ENCODE peak calls at places on chromosomes 5 and 9, in nine cellular contexts. One of them, this sample, is unnamed.

GRCh38 chr5:90161399-90161798 is 248.2 kb downstream of the CETN3 start:
- DNase-seq in astrocyte of the spinal cord: peak; percentile 35
- DNase-seq in MM.1S: no peak
- DNase-seq in dorsolateral prefrontal cortex: no peak
- DNase-seq in cardiac fibroblast: peak; percentile 68
- DNase-seq in adrenal gland: peak; percentile 80
- DNase-seq in AG04449: no peak
- DNase-seq in HFFc6: no peak
- DNase-seq in HepG2: peak; percentile 18
- DNase-seq in this sample: no peak

GRCh38 chr9:78714591-78714990 is 417.7 kb downstream of the PSAT1 start:
- DNase-seq in astrocyte of the spinal cord: peak; percentile 48
- DNase-seq in MM.1S: no peak
- DNase-seq in dorsolateral prefrontal cortex: no peak
- DNase-seq in cardiac fibroblast: peak; percentile 70
- DNase-seq in adrenal gland: no peak
- DNase-seq in AG04449: peak; percentile 67
- DNase-seq in HFFc6: peak; percentile 94
- DNase-seq in HepG2: no peak
- DNase-seq in this sample: no peak

GRCh38 chr5:171316258-171317121 is 7.4 kb downstream of the TLX3 start:
- DNase-seq in astrocyte of the spinal cord: peak; percentile 26
- DNase-seq in MM.1S: no peak
- DNase-seq in dorsolateral prefrontal cortex: no peak
- DNase-seq in cardiac fibroblast: no peak
- DNase-seq in adrenal gland: no peak
- DNase-seq in AG04449: no peak
- DNase-seq in HFFc6: no peak
- DNase-seq in HepG2: no peak
- DNase-seq in this sample: no peak

GRCh38 chr5:150429410-150429873 is 16.7 kb upstream of the CD74 start:
- DNase-seq in astrocyte of the spinal cord: no peak
- DNase-seq in MM.1S: no peak
- DNase-seq in dorsolateral prefrontal cortex: no peak
- DNase-seq in cardiac fibroblast: no peak
- DNase-seq in adrenal gland: no peak
- DNase-seq in AG04449: no peak
- DNase-seq in HFFc6: no peak
- DNase-seq in HepG2: no peak
- DNase-seq in this sample: no peak

GRCh38 chr9:26243722-26244121 is 565.5 kb upstream of the TUSC1 start:
- DNase-seq in astrocyte of the spinal cord: peak; percentile 50
- DNase-seq in MM.1S: no peak
- DNase-seq in dorsolateral prefrontal cortex: no peak
- DNase-seq in cardiac fibroblast: peak; percentile 46
- DNase-seq in adrenal gland: no peak
- DNase-seq in AG04449: no peak
- DNase-seq in HFFc6: peak; percentile 69
- DNase-seq in HepG2: no peak
- DNase-seq in this sample: no peak

GRCh38 chr5:930853-931252 is 38.2 kb downstream of the TRIP13 start:
- DNase-seq in astrocyte of the spinal cord: no peak
- DNase-seq in MM.1S: no peak
- DNase-seq in dorsolateral prefrontal cortex: no peak
- DNase-seq in cardiac fibroblast: no peak
- DNase-seq in adrenal gland: no peak
- DNase-seq in AG04449: no peak
- DNase-seq in HFFc6: no peak
- DNase-seq in HepG2: no peak
- DNase-seq in this sample: no peak

GRCh38 chr5:154202379-154203260 is 12.1 kb downstream of the GALNT10 start:
- DNase-seq in astrocyte of the spinal cord: no peak
- DNase-seq in MM.1S: peak; percentile 77
- DNase-seq in dorsolateral prefrontal cortex: no peak
- DNase-seq in cardiac fibroblast: no peak
- DNase-seq in adrenal gland: no peak
- DNase-seq in AG04449: no peak
- DNase-seq in HFFc6: no peak
- DNase-seq in HepG2: no peak
- DNase-seq in this sample: no peak

GRCh38 chr9:109990541-109990940 is 210.5 kb downstream of the PALM2AKAP2 start:
- DNase-seq in astrocyte of the spinal cord: peak; percentile 50
- DNase-seq in MM.1S: no peak
- DNase-seq in dorsolateral prefrontal cortex: no peak
- DNase-seq in cardiac fibroblast: no peak
- DNase-seq in adrenal gland: no peak
- DNase-seq in AG04449: no peak
- DNase-seq in HFFc6: no peak
- DNase-seq in HepG2: no peak
- DNase-seq in this sample: no peak

GRCh38 chr9:21964925-21965385 is 29.2 kb downstream of the CDKN2A start:
- DNase-seq in astrocyte of the spinal cord: peak; percentile 61
- DNase-seq in MM.1S: peak; percentile 13
- DNase-seq in dorsolateral prefrontal cortex: no peak
- DNase-seq in cardiac fibroblast: peak; percentile 73
- DNase-seq in adrenal gland: peak; percentile 57
- DNase-seq in AG04449: no peak
- DNase-seq in HFFc6: no peak
- DNase-seq in HepG2: no peak
- DNase-seq in this sample: no peak

GRCh38 chr9:89661956-89662717 is 57.3 kb downstream of the GADD45G start:
- DNase-seq in astrocyte of the spinal cord: peak; percentile 94
- DNase-seq in MM.1S: no peak
- DNase-seq in dorsolateral prefrontal cortex: peak; percentile 100
- DNase-seq in cardiac fibroblast: peak; percentile 59
- DNase-seq in adrenal gland: peak; percentile 99
- DNase-seq in AG04449: peak; percentile 37
- DNase-seq in HFFc6: peak; percentile 75
- DNase-seq in HepG2: peak; percentile 75
- DNase-seq in this sample: peak; percentile 81

GRCh38 chr5:14155075-14155474 is 11.9 kb downstream of the TRIO start:
- DNase-seq in astrocyte of the spinal cord: no peak
- DNase-seq in MM.1S: no peak
- DNase-seq in dorsolateral prefrontal cortex: no peak
- DNase-seq in cardiac fibroblast: no peak
- DNase-seq in adrenal gland: no peak
- DNase-seq in AG04449: no peak
- DNase-seq in HFFc6: no peak
- DNase-seq in HepG2: no peak
- DNase-seq in this sample: no peak

DNA sequence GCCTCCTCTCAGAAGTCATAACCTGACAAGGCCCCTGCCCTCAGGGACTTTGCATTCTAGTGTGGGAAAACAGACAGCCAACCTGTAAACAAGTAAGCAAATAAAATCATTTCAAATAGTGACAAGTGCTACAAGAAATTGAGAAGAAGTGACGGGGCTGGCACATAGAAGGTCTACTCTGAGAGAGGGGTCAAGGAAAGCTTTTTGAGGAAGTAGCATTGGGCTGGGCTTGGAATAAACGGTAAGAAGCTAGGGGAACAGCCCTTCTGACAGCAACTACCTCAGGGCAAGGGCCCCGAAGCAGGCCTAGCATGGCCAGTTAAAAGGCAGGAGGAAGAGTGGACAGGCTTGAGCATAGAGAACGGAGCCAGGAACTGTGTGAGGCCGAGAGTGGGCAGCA is 4.8 kb upstream of the SLC2A8 start:
- DNase-seq in astrocyte of the spinal cord: no peak
- DNase-seq in MM.1S: no peak
- DNase-seq in dorsolateral prefrontal cortex: no peak
- DNase-seq in cardiac fibroblast: no peak
- DNase-seq in adrenal gland: no peak
- DNase-seq in AG04449: no peak
- DNase-seq in HFFc6: no peak
- DNase-seq in HepG2: no peak
- DNase-seq in this sample: no peak
- TF ChIP-seq CTCF in astrocyte of the spinal cord: no peak
- TF ChIP-seq CTCF in MM.1S: no peak
- TF ChIP-seq CTCF in dorsolateral prefrontal cortex: no peak
- TF ChIP-seq CTCF in cardiac fibroblast: no peak
- TF ChIP-seq CTCF in adrenal gland: no peak
- TF ChIP-seq CTCF in AG04449: no peak
- TF ChIP-seq CTCF in HFFc6: no peak
- TF ChIP-seq CTCF in HepG2: no peak
- TF ChIP-seq CTCF in this sample: no peak

GRCh38 chr9:35277171-35277520 is 115.3 kb downstream of the UNC13B start:
- DNase-seq in astrocyte of the spinal cord: no peak
- DNase-seq in MM.1S: no peak
- DNase-seq in dorsolateral prefrontal cortex: no peak
- DNase-seq in cardiac fibroblast: peak; percentile 62
- DNase-seq in adrenal gland: no peak
- DNase-seq in AG04449: no peak
- DNase-seq in HFFc6: no peak
- DNase-seq in HepG2: no peak
- DNase-seq in this sample: no peak
- TF ChIP-seq CTCF in astrocyte of the spinal cord: no peak
- TF ChIP-seq CTCF in MM.1S: no peak
- TF ChIP-seq CTCF in dorsolateral prefrontal cortex: no peak
- TF ChIP-seq CTCF in cardiac fibroblast: no peak
- TF ChIP-seq CTCF in adrenal gland: no peak
- TF ChIP-seq CTCF in AG04449: no peak
- TF ChIP-seq CTCF in HFFc6: no peak
- TF ChIP-seq CTCF in HepG2: no peak
- TF ChIP-seq CTCF in this sample: no peak

DNA sequence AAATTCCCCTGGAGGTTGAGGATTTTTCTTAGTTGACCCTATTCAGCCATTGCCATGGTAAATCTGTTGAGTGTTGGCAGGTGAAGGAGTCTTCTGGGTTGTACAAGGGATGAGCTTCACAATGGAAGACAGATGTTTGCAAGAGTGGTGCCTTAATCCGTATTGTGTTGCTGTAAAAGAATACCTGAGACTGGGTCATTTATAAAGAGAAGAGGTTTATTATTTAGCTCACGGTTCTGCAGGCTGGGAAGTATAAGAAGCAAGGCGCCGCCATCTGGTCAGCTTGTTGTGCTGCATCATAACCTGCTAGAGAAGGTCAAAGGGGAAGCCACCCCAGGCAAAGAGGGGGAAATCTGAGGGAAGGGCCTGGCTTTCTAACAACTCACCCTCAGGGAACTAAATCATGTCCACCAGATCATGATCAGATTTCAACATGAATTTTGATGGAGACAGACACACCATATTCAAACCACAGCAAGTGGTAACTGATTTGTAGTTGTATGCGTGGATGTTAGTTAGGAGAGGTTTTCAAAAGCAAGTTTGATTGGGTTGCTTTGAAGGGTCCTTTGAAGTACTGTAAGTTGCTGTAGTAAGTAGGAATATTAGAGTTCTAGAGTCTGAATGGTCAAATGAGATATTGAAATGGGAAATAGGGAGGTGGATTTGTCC is 2.5 kb downstream of the TNPO1 start:
- DNase-seq in astrocyte of the spinal cord: peak; percentile 71
- DNase-seq in MM.1S: peak; percentile 57
- DNase-seq in dorsolateral prefrontal cortex: peak; percentile 67
- DNase-seq in cardiac fibroblast: peak; percentile 75
- DNase-seq in adrenal gland: peak; percentile 47
- DNase-seq in AG04449: no peak
- DNase-seq in HFFc6: peak; percentile 44
- DNase-seq in HepG2: peak; percentile 53
- DNase-seq in this sample: peak; percentile 14
- TF ChIP-seq CTCF in astrocyte of the spinal cord: peak; percentile 89
- TF ChIP-seq CTCF in MM.1S: peak; percentile 62
- TF ChIP-seq CTCF in dorsolateral prefrontal cortex: peak; percentile 66
- TF ChIP-seq CTCF in cardiac fibroblast: peak; percentile 78
- TF ChIP-seq CTCF in adrenal gland: peak; percentile 55
- TF ChIP-seq CTCF in AG04449: peak; percentile 67
- TF ChIP-seq CTCF in HFFc6: peak; percentile 82
- TF ChIP-seq CTCF in HepG2: peak; percentile 78
- TF ChIP-seq CTCF in this sample: peak; percentile 71

GRCh38 chr5:160188151-160188967 is 40.9 kb upstream of the FABP6 start:
- DNase-seq in astrocyte of the spinal cord: peak; percentile 47
- DNase-seq in MM.1S: no peak
- DNase-seq in dorsolateral prefrontal cortex: no peak
- DNase-seq in cardiac fibroblast: peak; percentile 69
- DNase-seq in adrenal gland: peak; percentile 82
- DNase-seq in AG04449: no peak
- DNase-seq in HFFc6: peak; percentile 69
- DNase-seq in HepG2: no peak
- DNase-seq in this sample: peak; percentile 33
- TF ChIP-seq CTCF in astrocyte of the spinal cord: no peak
- TF ChIP-seq CTCF in MM.1S: no peak
- TF ChIP-seq CTCF in dorsolateral prefrontal cortex: no peak
- TF ChIP-seq CTCF in cardiac fibroblast: no peak
- TF ChIP-seq CTCF in adrenal gland: peak; percentile 34
- TF ChIP-seq CTCF in AG04449: peak; percentile 1
- TF ChIP-seq CTCF in HFFc6: peak; percentile 48
- TF ChIP-seq CTCF in HepG2: peak; percentile 14
- TF ChIP-seq CTCF in this sample: no peak

DNA sequence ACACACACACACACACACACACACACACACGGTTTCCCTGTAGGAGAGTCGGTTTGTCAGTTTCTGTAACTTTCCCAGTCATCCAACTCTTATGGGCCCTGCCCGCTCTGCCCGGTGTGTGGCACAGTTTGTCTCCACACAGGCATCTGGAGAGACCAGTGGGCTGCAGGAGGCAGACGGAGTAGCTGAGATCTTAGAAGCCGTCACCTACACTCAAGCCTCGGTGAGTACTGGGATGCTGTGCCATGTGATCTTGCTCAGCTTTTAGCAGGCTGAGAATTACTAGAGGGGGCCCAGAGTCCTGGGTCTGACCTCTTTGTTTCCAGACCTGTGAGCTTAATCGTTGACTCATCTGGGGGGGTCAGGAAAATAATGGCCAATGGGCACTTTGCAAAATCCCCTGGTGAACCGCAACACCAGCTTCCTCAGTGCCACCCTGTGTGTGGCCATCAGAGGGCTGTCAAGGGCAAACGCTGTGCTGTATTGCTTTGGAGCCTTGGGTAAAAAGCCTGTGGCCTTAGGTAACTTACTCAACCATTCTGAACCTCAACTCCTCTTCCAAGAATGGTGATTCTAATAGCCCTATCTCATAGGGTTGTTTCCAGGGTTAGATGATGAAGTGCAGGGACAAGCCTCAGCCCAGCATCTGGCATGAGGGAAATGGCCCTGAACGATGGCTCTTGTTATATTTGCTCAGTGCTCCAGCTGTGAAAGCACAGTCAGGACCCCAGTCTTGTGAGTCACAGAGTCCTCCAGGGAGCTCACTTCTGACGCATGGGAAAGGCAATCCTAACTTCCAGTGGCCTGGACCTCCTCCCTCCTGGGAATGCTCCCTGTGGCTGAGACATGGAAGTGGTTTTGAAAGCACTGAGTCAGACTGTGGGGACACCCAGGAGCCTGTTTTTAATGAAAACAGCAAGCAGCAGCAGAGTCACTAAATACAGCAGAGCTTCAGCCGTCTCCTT is 45.6 kb downstream of the COL15A1 start:
- DNase-seq in astrocyte of the spinal cord: peak; percentile 100
- DNase-seq in MM.1S: no peak
- DNase-seq in dorsolateral prefrontal cortex: no peak
- DNase-seq in cardiac fibroblast: peak; percentile 100
- DNase-seq in adrenal gland: peak; percentile 84
- DNase-seq in AG04449: peak; percentile 97
- DNase-seq in HFFc6: peak; percentile 98
- DNase-seq in HepG2: peak; percentile 18
- DNase-seq in this sample: no peak
- TF ChIP-seq CTCF in astrocyte of the spinal cord: peak; percentile 41
- TF ChIP-seq CTCF in MM.1S: no peak
- TF ChIP-seq CTCF in dorsolateral prefrontal cortex: no peak
- TF ChIP-seq CTCF in cardiac fibroblast: peak; percentile 43
- TF ChIP-seq CTCF in adrenal gland: peak; percentile 18
- TF ChIP-seq CTCF in AG04449: peak; percentile 30
- TF ChIP-seq CTCF in HFFc6: peak; percentile 61
- TF ChIP-seq CTCF in HepG2: no peak
- TF ChIP-seq CTCF in this sample: no peak

This sample was measured in progenitor cell of endocrine pancreas.